ENCODE peak calls at places on chromosomes 3 and 15, in nine cellular contexts. One of them, this sample, is unnamed.

GRCh38 chr3:24351779-24352469 is 142.7 kb downstream of the THRB start:
- DNase-seq in esophagus muscularis mucosa: no peak
- DNase-seq in H1: no peak
- DNase-seq in ovary: peak
- DNase-seq in A549: no peak
- DNase-seq in HepG2: no peak
- DNase-seq in tibial nerve: no peak
- DNase-seq in K562: peak
- DNase-seq in sigmoid colon: peak
- DNase-seq in this sample: no peak

GRCh38 chr3:32157600-32158264 is 51.3 kb downstream of the GPD1L start:
- DNase-seq in H1: no peak
- DNase-seq in HepG2: no peak
- DNase-seq in A549: no peak
- DNase-seq in ovary: no peak
- DNase-seq in K562: no peak
- DNase-seq in esophagus muscularis mucosa: no peak
- DNase-seq in tibial nerve: no peak
- DNase-seq in sigmoid colon: no peak
- DNase-seq in this sample: no peak

GRCh38 chr3:114144909-114145688 is 33.8 kb downstream of the DRD3 start:
- DNase-seq in A549: no peak
- DNase-seq in H1: no peak
- DNase-seq in HepG2: no peak
- DNase-seq in esophagus muscularis mucosa: no peak
- DNase-seq in tibial nerve: no peak
- DNase-seq in K562: no peak
- DNase-seq in ovary: no peak
- DNase-seq in sigmoid colon: no peak
- DNase-seq in this sample: no peak

GRCh38 chr3:46714728-46715506 is 2.8 kb downstream of the PRSS50 start:
- DNase-seq in sigmoid colon: peak
- DNase-seq in tibial nerve: no peak
- DNase-seq in A549: no peak
- DNase-seq in ovary: no peak
- DNase-seq in H1: no peak
- DNase-seq in HepG2: no peak
- DNase-seq in esophagus muscularis mucosa: no peak
- DNase-seq in K562: no peak
- DNase-seq in this sample: no peak

GRCh38 chr3:51982352-51982837 is 940 bp upstream of the ACY1 start:
- DNase-seq in HepG2: peak
- DNase-seq in A549: peak
- DNase-seq in sigmoid colon: no peak
- DNase-seq in K562: no peak
- DNase-seq in tibial nerve: no peak
- DNase-seq in esophagus muscularis mucosa: no peak
- DNase-seq in H1: no peak
- DNase-seq in ovary: no peak
- DNase-seq in this sample: peak

GRCh38 chr3:13221491-13221890 is 148.3 kb upstream of the IQSEC1 start:
- DNase-seq in ovary: no peak
- DNase-seq in K562: no peak
- DNase-seq in tibial nerve: no peak
- DNase-seq in sigmoid colon: no peak
- DNase-seq in HepG2: no peak
- DNase-seq in H1: no peak
- DNase-seq in esophagus muscularis mucosa: no peak
- DNase-seq in A549: no peak
- DNase-seq in this sample: no peak

GRCh38 chr3:30498587-30498967 is 107.8 kb upstream of the TGFBR2 start:
- DNase-seq in tibial nerve: no peak
- DNase-seq in ovary: no peak
- DNase-seq in sigmoid colon: no peak
- DNase-seq in A549: no peak
- DNase-seq in esophagus muscularis mucosa: no peak
- DNase-seq in HepG2: peak
- DNase-seq in K562: no peak
- DNase-seq in H1: no peak
- DNase-seq in this sample: no peak

GRCh38 chr15:37788330-37788729 is 146.1 kb upstream of the TMCO5A start:
- DNase-seq in sigmoid colon: no peak
- DNase-seq in H1: no peak
- DNase-seq in tibial nerve: no peak
- DNase-seq in esophagus muscularis mucosa: no peak
- DNase-seq in A549: no peak
- DNase-seq in ovary: no peak
- DNase-seq in HepG2: no peak
- DNase-seq in K562: no peak
- DNase-seq in this sample: no peak

GRCh38 chr3:54891540-54891897 is 36.3 kb downstream of the LRTM1 start:
- DNase-seq in esophagus muscularis mucosa: peak
- DNase-seq in sigmoid colon: peak
- DNase-seq in H1: peak
- DNase-seq in A549: peak
- DNase-seq in HepG2: peak
- DNase-seq in K562: peak
- DNase-seq in ovary: peak
- DNase-seq in tibial nerve: peak
- DNase-seq in this sample: peak

GRCh38 chr3:53804697-53805462 is 41.3 kb downstream of the CHDH start:
- DNase-seq in A549: peak
- DNase-seq in esophagus muscularis mucosa: no peak
- DNase-seq in H1: no peak
- DNase-seq in ovary: no peak
- DNase-seq in tibial nerve: no peak
- DNase-seq in sigmoid colon: peak
- DNase-seq in K562: no peak
- DNase-seq in HepG2: no peak
- DNase-seq in this sample: no peak

GRCh38 chr3:53805463-53806159 is 40.6 kb downstream of the CHDH start:
- DNase-seq in A549: no peak
- DNase-seq in ovary: no peak
- DNase-seq in sigmoid colon: peak
- DNase-seq in H1: no peak
- DNase-seq in K562: no peak
- DNase-seq in esophagus muscularis mucosa: no peak
- DNase-seq in tibial nerve: no peak
- DNase-seq in HepG2: no peak
- DNase-seq in this sample: no peak

GRCh38 chr3:53807117-53807521 is 39.1 kb downstream of the CHDH start:
- DNase-seq in HepG2: no peak
- DNase-seq in sigmoid colon: peak
- DNase-seq in H1: no peak
- DNase-seq in esophagus muscularis mucosa: no peak
- DNase-seq in tibial nerve: no peak
- DNase-seq in K562: no peak
- DNase-seq in A549: no peak
- DNase-seq in ovary: no peak
- DNase-seq in this sample: no peak

GRCh38 chr3:53808496-53808895 is 37.7 kb downstream of the CHDH start:
- DNase-seq in sigmoid colon: peak
- DNase-seq in ovary: no peak
- DNase-seq in tibial nerve: no peak
- DNase-seq in HepG2: no peak
- DNase-seq in esophagus muscularis mucosa: no peak
- DNase-seq in K562: no peak
- DNase-seq in H1: no peak
- DNase-seq in A549: no peak
- DNase-seq in this sample: no peak

DNA sequence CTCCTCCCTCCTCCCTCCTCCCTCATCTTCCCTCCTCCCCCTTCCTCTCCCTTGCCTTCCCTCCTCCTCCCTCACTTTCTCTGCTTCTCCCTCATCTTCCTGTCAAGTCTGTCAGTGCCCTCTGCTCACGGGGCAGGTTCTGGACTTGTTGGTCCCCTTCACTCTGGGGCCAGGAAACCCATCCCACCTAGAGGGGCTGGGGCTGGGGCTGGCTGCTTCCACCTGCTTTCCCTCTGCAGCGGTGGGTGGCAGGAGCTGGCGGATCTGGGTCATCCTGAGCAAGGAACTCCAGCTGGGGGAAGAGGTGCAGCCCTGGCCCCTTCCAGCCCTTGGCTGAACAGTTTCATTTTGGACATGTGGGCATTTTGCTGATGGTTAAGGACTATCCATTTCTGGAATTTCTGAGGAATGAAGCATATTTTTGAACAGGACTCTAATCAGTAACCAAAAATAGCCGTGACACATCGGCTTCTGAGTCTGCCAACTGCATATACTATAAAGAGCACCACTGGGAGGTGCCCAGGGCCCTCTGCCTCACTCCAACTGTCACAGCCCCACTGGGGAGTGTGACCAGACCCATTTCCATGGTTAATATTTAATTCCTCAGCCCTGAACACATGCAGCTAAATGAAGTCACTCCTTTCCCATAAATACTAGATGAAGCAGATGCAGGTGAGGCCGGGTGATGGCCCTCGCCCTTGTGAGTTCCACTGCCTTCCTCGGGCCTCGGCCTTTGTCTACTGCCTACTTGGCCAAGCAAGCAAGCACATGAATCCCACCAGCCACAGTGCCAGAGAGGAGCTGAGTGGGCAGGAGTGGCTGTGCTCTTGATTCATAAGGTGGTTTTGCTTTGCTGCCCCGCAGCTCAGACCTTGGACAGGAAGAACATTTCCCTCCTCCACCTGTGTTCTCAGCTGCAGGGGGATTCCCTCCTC is 39.8 kb downstream of the CHDH start:
- DNase-seq in HepG2: peak
- DNase-seq in sigmoid colon: peak
- DNase-seq in K562: no peak
- DNase-seq in H1: no peak
- DNase-seq in ovary: no peak
- DNase-seq in A549: no peak
- DNase-seq in tibial nerve: no peak
- DNase-seq in esophagus muscularis mucosa: no peak
- DNase-seq in this sample: peak
- TF ChIP-seq EP300 in HepG2: no peak
- TF ChIP-seq EP300 in sigmoid colon: no peak
- TF ChIP-seq EP300 in K562: no peak
- TF ChIP-seq EP300 in H1: no peak
- TF ChIP-seq EP300 in ovary: no peak
- TF ChIP-seq EP300 in A549: no peak
- TF ChIP-seq EP300 in tibial nerve: no peak
- TF ChIP-seq EP300 in esophagus muscularis mucosa: no peak
- TF ChIP-seq EP300 in this sample: no peak

DNA sequence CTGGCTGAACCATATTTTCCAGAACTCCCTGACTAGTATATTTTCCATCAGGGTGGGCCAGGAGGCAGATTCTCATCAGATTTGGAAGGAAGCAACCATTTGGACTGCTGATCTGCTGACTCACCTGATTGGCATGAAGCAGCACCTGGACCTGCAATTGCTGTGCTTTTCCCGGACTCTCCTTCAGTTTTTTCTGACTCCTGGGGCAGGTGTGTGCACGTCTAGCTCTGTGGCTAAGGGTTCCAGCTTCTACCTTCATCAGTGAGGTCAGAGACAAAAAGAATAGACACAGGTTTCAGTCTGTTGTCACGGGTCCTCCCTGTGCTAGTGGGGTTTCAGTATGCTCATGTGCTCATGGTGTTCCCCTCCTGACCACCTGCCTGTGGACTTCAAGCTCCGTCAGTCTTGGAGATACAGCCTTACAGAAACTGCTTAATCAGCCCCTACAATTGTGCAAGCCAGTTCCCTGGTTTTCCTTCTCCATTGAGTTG is 31.5 kb downstream of the HMCES start:
- DNase-seq in ovary: no peak
- DNase-seq in K562: no peak
- DNase-seq in tibial nerve: no peak
- DNase-seq in A549: no peak
- DNase-seq in esophagus muscularis mucosa: no peak
- DNase-seq in HepG2: peak
- DNase-seq in H1: no peak
- DNase-seq in sigmoid colon: no peak
- DNase-seq in this sample: peak
- TF ChIP-seq EP300 in ovary: no peak
- TF ChIP-seq EP300 in K562: no peak
- TF ChIP-seq EP300 in tibial nerve: no peak
- TF ChIP-seq EP300 in A549: no peak
- TF ChIP-seq EP300 in esophagus muscularis mucosa: no peak
- TF ChIP-seq EP300 in HepG2: no peak
- TF ChIP-seq EP300 in H1: no peak
- TF ChIP-seq EP300 in sigmoid colon: no peak
- TF ChIP-seq EP300 in this sample: no peak

DNA sequence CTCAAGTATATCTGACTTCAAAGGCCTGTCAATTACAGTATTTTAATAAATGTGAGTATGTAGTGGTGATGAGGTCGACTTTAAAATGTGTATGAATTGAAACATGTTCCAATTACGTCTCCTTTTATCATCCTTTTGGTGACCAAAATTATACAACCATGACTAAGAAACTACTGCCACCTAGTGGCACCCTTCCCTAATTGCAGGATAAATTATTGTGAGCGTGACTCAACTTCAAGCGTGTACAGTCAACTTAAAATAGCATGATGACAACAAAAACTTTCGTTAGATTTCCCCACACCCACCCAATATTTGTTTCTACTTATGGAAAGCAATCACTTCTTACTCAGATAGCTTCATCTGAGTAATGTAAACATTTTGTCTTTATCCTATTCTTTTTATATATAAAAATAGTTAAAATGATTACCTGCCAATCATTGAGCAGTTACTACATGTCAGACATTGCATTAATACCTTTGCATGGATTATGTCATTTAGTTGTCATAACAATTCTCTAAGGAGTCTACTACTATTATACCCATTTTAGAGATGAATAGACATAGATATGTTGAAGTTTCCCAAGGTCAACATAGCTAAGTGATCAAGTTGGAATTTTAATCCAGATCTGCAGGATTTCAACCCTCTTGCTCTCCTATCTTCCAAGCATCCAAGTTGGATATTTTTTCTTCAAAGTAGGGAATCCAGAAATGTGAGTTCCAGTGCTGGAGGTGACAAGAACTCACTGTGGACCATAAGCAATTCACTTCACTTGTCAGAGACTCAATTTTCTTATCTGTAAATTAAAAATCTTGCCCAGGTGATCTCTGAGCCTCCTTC is 106.0 kb downstream of the MEX3B start:
- DNase-seq in H1: peak
- DNase-seq in sigmoid colon: no peak
- DNase-seq in esophagus muscularis mucosa: no peak
- DNase-seq in ovary: no peak
- DNase-seq in K562: peak
- DNase-seq in tibial nerve: no peak
- DNase-seq in HepG2: peak
- DNase-seq in A549: peak
- DNase-seq in this sample: no peak
- TF ChIP-seq EP300 in H1: no peak
- TF ChIP-seq EP300 in sigmoid colon: no peak
- TF ChIP-seq EP300 in esophagus muscularis mucosa: no peak
- TF ChIP-seq EP300 in ovary: no peak
- TF ChIP-seq EP300 in K562: peak
- TF ChIP-seq EP300 in tibial nerve: no peak
- TF ChIP-seq EP300 in HepG2: no peak
- TF ChIP-seq EP300 in A549: no peak
- TF ChIP-seq EP300 in this sample: no peak

DNA sequence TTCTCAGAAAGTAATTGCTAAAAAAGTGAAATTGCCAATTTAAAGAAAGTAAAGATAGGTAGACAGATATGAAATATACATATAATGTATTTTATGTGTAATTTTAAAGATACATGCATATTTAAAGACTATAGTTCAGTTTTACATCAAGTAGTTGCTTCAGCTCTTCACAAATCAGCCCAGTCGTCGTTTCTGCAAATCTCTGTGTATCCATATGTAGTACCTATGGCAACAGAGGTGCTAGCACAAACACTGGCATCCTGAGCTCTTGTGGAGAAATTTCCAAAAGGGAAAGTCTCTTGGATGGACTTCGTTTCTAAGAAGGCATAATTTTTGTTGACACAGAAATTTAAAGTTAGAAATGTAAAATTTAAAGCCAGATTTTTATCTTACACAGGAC is 1284.7 kb downstream of the ROBO1 start:
- DNase-seq in esophagus muscularis mucosa: no peak
- DNase-seq in A549: no peak
- DNase-seq in K562: no peak
- DNase-seq in H1: no peak
- DNase-seq in sigmoid colon: no peak
- DNase-seq in ovary: no peak
- DNase-seq in HepG2: no peak
- DNase-seq in tibial nerve: no peak
- DNase-seq in this sample: no peak
- TF ChIP-seq EP300 in esophagus muscularis mucosa: no peak
- TF ChIP-seq EP300 in A549: no peak
- TF ChIP-seq EP300 in K562: no peak
- TF ChIP-seq EP300 in H1: no peak
- TF ChIP-seq EP300 in sigmoid colon: no peak
- TF ChIP-seq EP300 in ovary: no peak
- TF ChIP-seq EP300 in HepG2: no peak
- TF ChIP-seq EP300 in tibial nerve: no peak
- TF ChIP-seq EP300 in this sample: no peak